ENCODE peak calls at places on chromosomes 4 and X, in six cellular contexts. One of them, this sample, is unnamed.

GRCh38 chrX:149759824-149760223 is 14.0 kb upstream of the HSFX1 start:
- DNase-seq in uterus: no peak
- DNase-seq in body of pancreas: no peak
- DNase-seq in stomach: no peak
- DNase-seq in testis: no peak
- DNase-seq in GM12891: no peak
- DNase-seq in this sample: no peak

GRCh38 chrX:34426334-34426733 is 230.8 kb downstream of the TMEM47 start:
- DNase-seq in uterus: no peak
- DNase-seq in body of pancreas: no peak
- DNase-seq in stomach: no peak
- DNase-seq in testis: no peak
- DNase-seq in GM12891: no peak
- DNase-seq in this sample: no peak

GRCh38 chr4:110309686-110310085 is 111.3 kb upstream of the ELOVL6 start:
- DNase-seq in uterus: no peak
- DNase-seq in body of pancreas: no peak
- DNase-seq in stomach: no peak
- DNase-seq in testis: no peak
- DNase-seq in GM12891: no peak
- DNase-seq in this sample: no peak

GRCh38 chrX:17591741-17592110 is 145.6 kb upstream of the SCML1 start:
- DNase-seq in uterus: no peak
- DNase-seq in body of pancreas: no peak
- DNase-seq in stomach: no peak
- DNase-seq in testis: no peak
- DNase-seq in GM12891: no peak
- DNase-seq in this sample: no peak

GRCh38 chr4:92234393-92235176 is 69.2 kb upstream of the GRID2 start:
- DNase-seq in uterus: no peak
- DNase-seq in body of pancreas: no peak
- DNase-seq in stomach: no peak
- DNase-seq in testis: no peak
- DNase-seq in GM12891: no peak
- DNase-seq in this sample: no peak

GRCh38 chrX:134572816-134573682 is 85.2 kb downstream of the PLAC1 start:
- DNase-seq in uterus: no peak
- DNase-seq in body of pancreas: no peak
- DNase-seq in stomach: no peak
- DNase-seq in testis: no peak
- DNase-seq in GM12891: no peak
- DNase-seq in this sample: no peak

GRCh38 chr4:66704243-66704642 is 841.1 kb downstream of the CENPC start:
- DNase-seq in uterus: no peak
- DNase-seq in body of pancreas: no peak
- DNase-seq in stomach: no peak
- DNase-seq in testis: no peak
- DNase-seq in GM12891: no peak
- DNase-seq in this sample: no peak

GRCh38 chrX:13755254-13755653 is 20.7 kb downstream of the OFD1 start:
- DNase-seq in uterus: no peak
- DNase-seq in body of pancreas: no peak
- DNase-seq in stomach: no peak
- DNase-seq in testis: no peak
- DNase-seq in GM12891: no peak
- DNase-seq in this sample: no peak

GRCh38 chr4:143358923-143359694 is 22.4 kb downstream of the GAB1 start:
- DNase-seq in uterus: no peak
- DNase-seq in body of pancreas: peak; percentile 59
- DNase-seq in stomach: peak; percentile 73
- DNase-seq in testis: no peak
- DNase-seq in GM12891: no peak
- DNase-seq in this sample: peak; percentile 20

GRCh38 chrX:9378980-9379696 is 85.7 kb upstream of the TBL1X start:
- DNase-seq in uterus: no peak
- DNase-seq in body of pancreas: no peak
- DNase-seq in stomach: no peak
- DNase-seq in testis: no peak
- DNase-seq in GM12891: no peak
- DNase-seq in this sample: no peak

GRCh38 chrX:154120567-154120966 is 23.1 kb upstream of the MECP2 start:
- DNase-seq in uterus: no peak
- DNase-seq in body of pancreas: no peak
- DNase-seq in stomach: no peak
- DNase-seq in testis: no peak
- DNase-seq in GM12891: no peak
- DNase-seq in this sample: no peak

GRCh38 chrX:21702725-21703228 is 44.6 kb upstream of the KLHL34 start:
- DNase-seq in uterus: no peak
- DNase-seq in body of pancreas: no peak
- DNase-seq in stomach: no peak
- DNase-seq in testis: no peak
- DNase-seq in GM12891: no peak
- DNase-seq in this sample: no peak

GRCh38 chr4:106806158-106806797 is 229.8 kb downstream of the DKK2 start:
- DNase-seq in uterus: no peak
- DNase-seq in body of pancreas: no peak
- DNase-seq in stomach: no peak
- DNase-seq in testis: no peak
- DNase-seq in GM12891: no peak
- DNase-seq in this sample: no peak

GRCh38 chrX:15674514-15674898 is 9.9 kb upstream of the CLTRN start:
- DNase-seq in uterus: peak; percentile 95
- DNase-seq in body of pancreas: peak; percentile 92
- DNase-seq in stomach: peak; percentile 98
- DNase-seq in testis: peak; percentile 96
- DNase-seq in GM12891: peak; percentile 36
- DNase-seq in this sample: peak; percentile 27

GRCh38 chrX:18931972-18932371 is 51.9 kb downstream of the PHKA2 start:
- DNase-seq in uterus: no peak
- DNase-seq in body of pancreas: no peak
- DNase-seq in stomach: no peak
- DNase-seq in testis: no peak
- DNase-seq in GM12891: no peak
- DNase-seq in this sample: peak; percentile 2

GRCh38 chrX:150365953-150366911 is 3.1 kb downstream of the MAMLD1 start:
- DNase-seq in uterus: peak; percentile 54
- DNase-seq in body of pancreas: peak; percentile 44
- DNase-seq in stomach: no peak
- DNase-seq in testis: peak; percentile 85
- DNase-seq in GM12891: no peak
- DNase-seq in this sample: no peak

GRCh38 chr4:139419388-139419914 is 34.5 kb upstream of the RAB33B start:
- DNase-seq in uterus: peak; percentile 19
- DNase-seq in body of pancreas: no peak
- DNase-seq in stomach: no peak
- DNase-seq in testis: peak; percentile 42
- DNase-seq in GM12891: no peak
- DNase-seq in this sample: no peak

GRCh38 chr4:157898836-157899605 is 273.8 kb downstream of the GASK1B start:
- DNase-seq in uterus: no peak
- DNase-seq in body of pancreas: no peak
- DNase-seq in stomach: no peak
- DNase-seq in testis: no peak
- DNase-seq in GM12891: no peak
- DNase-seq in this sample: no peak

GRCh38 chrX:133085785-133086184 is 11.1 kb downstream of the USP26 start:
- DNase-seq in uterus: no peak
- DNase-seq in body of pancreas: no peak
- DNase-seq in stomach: no peak
- DNase-seq in testis: no peak
- DNase-seq in GM12891: no peak
- DNase-seq in this sample: no peak

GRCh38 chrX:30643313-30643821 is 9.9 kb upstream of the GK start:
- DNase-seq in uterus: no peak
- DNase-seq in body of pancreas: no peak
- DNase-seq in stomach: no peak
- DNase-seq in testis: no peak
- DNase-seq in GM12891: no peak
- DNase-seq in this sample: no peak

GRCh38 chr4:99658666-99659065 is 1.0 kb upstream of the C4orf54 start:
- DNase-seq in uterus: no peak
- DNase-seq in body of pancreas: no peak
- DNase-seq in stomach: no peak
- DNase-seq in testis: no peak
- DNase-seq in GM12891: no peak
- DNase-seq in this sample: no peak

GRCh38 chr4:184313710-184314659 is 96.3 kb upstream of the ENPP6 start:
- DNase-seq in uterus: no peak
- DNase-seq in body of pancreas: no peak
- DNase-seq in stomach: no peak
- DNase-seq in testis: no peak
- DNase-seq in GM12891: peak; percentile 40
- DNase-seq in this sample: no peak

GRCh38 chrX:2451456-2452316 is 49.1 kb downstream of the DHRSX start:
- DNase-seq in uterus: no peak
- DNase-seq in body of pancreas: no peak
- DNase-seq in stomach: no peak
- DNase-seq in testis: no peak
- DNase-seq in GM12891: no peak
- DNase-seq in this sample: no peak

GRCh38 chrX:137401092-137401491 is 164.8 kb upstream of the ZIC3 start:
- DNase-seq in uterus: no peak
- DNase-seq in body of pancreas: no peak
- DNase-seq in stomach: no peak
- DNase-seq in testis: no peak
- DNase-seq in GM12891: no peak
- DNase-seq in this sample: no peak

GRCh38 chr4:173284463-173284862 is 49.7 kb downstream of the HMGB2 start:
- DNase-seq in uterus: no peak
- DNase-seq in body of pancreas: no peak
- DNase-seq in stomach: no peak
- DNase-seq in testis: no peak
- DNase-seq in GM12891: no peak
- DNase-seq in this sample: no peak
- TF ChIP-seq POLR2A in uterus: no peak
- TF ChIP-seq POLR2A in body of pancreas: no peak
- TF ChIP-seq POLR2A in stomach: no peak
- TF ChIP-seq POLR2A in testis: no peak
- TF ChIP-seq POLR2A in GM12891: no peak
- TF ChIP-seq POLR2A in this sample: no peak

DNA sequence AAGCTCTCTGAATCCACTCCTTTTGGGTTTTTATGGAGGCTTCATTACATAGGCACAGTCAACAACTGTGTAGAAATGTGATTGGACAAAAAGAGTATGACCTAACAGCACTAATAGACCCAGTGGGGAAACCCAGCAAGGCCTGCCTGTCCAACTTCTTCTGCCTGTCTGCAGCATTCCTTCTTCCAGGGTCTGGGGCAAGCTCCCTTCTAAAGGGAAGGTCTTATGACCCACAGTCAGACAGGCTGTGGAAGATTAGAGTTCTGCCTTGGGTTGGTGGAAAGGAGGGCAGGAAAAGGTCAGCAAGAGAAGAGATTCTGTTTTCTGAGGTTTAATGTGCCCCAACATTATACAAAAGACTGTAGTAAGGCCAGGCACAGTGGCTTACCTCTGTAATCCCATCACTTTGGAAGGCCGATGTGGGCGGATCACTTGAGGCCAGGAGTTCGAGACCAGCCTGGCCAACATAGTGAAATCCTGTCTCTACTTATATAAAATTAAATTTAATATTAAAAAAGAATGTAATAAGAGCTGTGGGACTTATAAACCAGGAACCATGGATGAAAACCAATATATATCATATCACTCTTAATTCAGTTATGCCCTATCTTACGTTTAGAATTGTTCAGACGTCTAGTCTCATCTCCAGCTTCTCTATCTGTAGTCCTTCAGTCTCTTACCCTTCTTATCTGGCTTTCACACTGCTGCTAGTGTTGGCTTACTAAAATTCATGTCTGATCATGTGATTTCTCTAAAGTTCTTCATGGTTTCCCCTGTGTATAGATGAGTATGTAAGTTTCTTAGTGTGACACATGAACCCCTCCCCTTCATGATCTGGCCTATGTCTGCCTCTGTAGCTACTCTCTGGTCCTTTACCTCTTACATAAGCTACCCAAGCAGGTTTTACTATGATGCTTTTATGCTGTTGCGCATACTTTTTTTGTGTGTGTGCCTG is 6.2 kb downstream of the CLCN3 start:
- DNase-seq in uterus: no peak
- DNase-seq in body of pancreas: no peak
- DNase-seq in stomach: no peak
- DNase-seq in testis: no peak
- DNase-seq in GM12891: no peak
- DNase-seq in this sample: no peak
- TF ChIP-seq POLR2A in uterus: no peak
- TF ChIP-seq POLR2A in body of pancreas: no peak
- TF ChIP-seq POLR2A in stomach: no peak
- TF ChIP-seq POLR2A in testis: no peak
- TF ChIP-seq POLR2A in GM12891: no peak
- TF ChIP-seq POLR2A in this sample: no peak

GRCh38 chr4:41120297-41121217 is 93.8 kb downstream of the APBB2 start:
- DNase-seq in uterus: peak; percentile 79
- DNase-seq in body of pancreas: peak; percentile 24
- DNase-seq in stomach: peak; percentile 62
- DNase-seq in testis: peak; percentile 83
- DNase-seq in GM12891: no peak
- DNase-seq in this sample: no peak
- TF ChIP-seq POLR2A in uterus: no peak
- TF ChIP-seq POLR2A in body of pancreas: no peak
- TF ChIP-seq POLR2A in stomach: no peak
- TF ChIP-seq POLR2A in testis: no peak
- TF ChIP-seq POLR2A in GM12891: no peak
- TF ChIP-seq POLR2A in this sample: no peak

GRCh38 chrX:101619336-101619735 is 1.5 kb upstream of the ARMCX6 start:
- DNase-seq in uterus: no peak
- DNase-seq in body of pancreas: no peak
- DNase-seq in stomach: no peak
- DNase-seq in testis: no peak
- DNase-seq in GM12891: no peak
- DNase-seq in this sample: no peak

DNA sequence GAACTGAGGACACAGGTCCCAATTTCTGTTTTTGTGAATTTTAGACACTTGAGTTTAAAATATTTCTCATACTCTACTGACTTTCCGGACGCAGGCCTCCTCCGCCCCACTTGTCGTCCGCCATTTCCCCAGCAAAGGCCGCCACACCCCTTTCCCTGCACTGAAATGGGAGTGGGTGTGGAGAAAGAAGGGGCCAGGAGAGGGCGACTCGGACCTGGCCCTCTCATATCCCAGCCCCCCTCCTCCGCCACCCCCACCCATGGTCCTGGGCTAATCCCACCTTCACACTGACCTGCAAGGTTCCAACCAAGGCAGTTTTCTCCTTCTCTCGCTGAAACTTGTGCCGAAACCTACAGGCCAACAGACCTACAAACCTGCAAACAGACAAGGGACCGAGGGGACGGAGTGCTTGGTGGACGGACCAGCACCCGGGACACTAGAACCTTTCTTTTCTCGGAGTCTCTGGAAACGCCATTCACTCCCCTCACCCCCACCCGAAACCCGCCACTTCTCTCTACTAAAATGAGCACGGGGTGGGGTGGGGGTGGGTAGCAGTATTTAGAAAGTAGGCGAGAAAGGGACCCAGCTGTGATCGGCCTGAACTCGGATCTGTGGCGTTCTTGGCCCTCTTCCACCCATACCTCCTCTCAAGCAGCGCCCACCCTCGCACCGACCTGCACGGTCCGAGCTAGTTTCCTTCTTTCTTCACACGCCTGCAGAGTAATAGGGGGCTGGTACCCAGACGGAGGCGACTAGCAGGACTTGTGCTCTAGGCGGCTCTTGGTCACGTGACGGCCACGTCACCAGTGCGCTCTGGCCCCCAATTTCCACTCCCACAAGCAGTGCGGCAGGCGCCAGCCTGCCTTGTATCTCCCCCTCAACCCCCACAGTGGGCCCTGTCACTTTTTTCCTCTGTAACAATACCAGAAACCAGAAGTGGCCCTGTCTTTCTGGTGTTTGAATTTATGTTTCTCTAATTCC is at the start of gene ARMCX6:
- DNase-seq in uterus: peak; percentile 76
- DNase-seq in body of pancreas: peak; percentile 69
- DNase-seq in stomach: peak; percentile 75
- DNase-seq in testis: peak; percentile 88
- DNase-seq in GM12891: peak; percentile 44
- DNase-seq in this sample: peak; percentile 42
- TF ChIP-seq POLR2A in uterus: peak; percentile 39
- TF ChIP-seq POLR2A in body of pancreas: peak; percentile 50
- TF ChIP-seq POLR2A in stomach: no peak
- TF ChIP-seq POLR2A in testis: no peak
- TF ChIP-seq POLR2A in GM12891: no peak
- TF ChIP-seq POLR2A in this sample: peak; percentile 39